ENCODE peak calls at places on chromosomes 6 and 20, in six cellular contexts. Z is Peyer's patch, U is IMR-90, K is prostate gland, X is right atrium auricular region, O is left ventricle myocardium inferior. C is an unnamed sample.

GRCh38 chr20:20085812-20086211 is 33.5 kb downstream of the CFAP61 start:
- DNase-seq in Z (no peak), X (no peak), K (peak; percentile 74), O (no peak), U (no peak), C (no peak)

GRCh38 chr6:29011276-29011734 is 6.2 kb upstream of the ZNF311 start:
- DNase-seq in X (peak; percentile 66), K (peak; percentile 12), U (peak; percentile 51), Z (no peak), O (no peak), C (peak; percentile 68)

GRCh38 chr6:8080338-8081151 is 16.4 kb upstream of the BLOC1S5 start:
- DNase-seq in Z (no peak), K (no peak), O (no peak), U (peak; percentile 82), X (no peak), C (no peak)

GRCh38 chr6:3872370-3872854 is 23.2 kb downstream of the FAM50B start:
- DNase-seq in O (no peak), X (no peak), U (no peak), K (no peak), Z (no peak), C (no peak)

GRCh38 chr6:169933839-169934698 is 182.6 kb downstream of the ERMARD start:
- DNase-seq in O (peak; percentile 60), U (no peak), Z (no peak), X (peak; percentile 71), K (peak; percentile 53), C (peak; percentile 91)

GRCh38 chr6:36177166-36177565 is 19.4 kb upstream of the BRPF3 start:
- DNase-seq in O (no peak), U (no peak), K (no peak), Z (no peak), X (no peak), C (no peak)

GRCh38 chr6:136086686-136087085 is 163.4 kb downstream of the MTFR2 start:
- DNase-seq in O (no peak), U (no peak), K (no peak), X (no peak), Z (no peak), C (peak; percentile 23)

GRCh38 chr20:32300647-32301046 is 23.2 kb downstream of the KIF3B start:
- DNase-seq in K (no peak), Z (no peak), X (no peak), U (no peak), O (no peak), C (no peak)

GRCh38 chr6:91098006-91098405 is 511.1 kb upstream of the MAP3K7 start:
- DNase-seq in Z (no peak), X (no peak), U (no peak), K (no peak), O (no peak), C (no peak)

GRCh38 chr6:147621280-147621679 is 112.8 kb downstream of the SAMD5 start:
- DNase-seq in Z (no peak), X (no peak), O (no peak), K (no peak), U (peak; percentile 87), C (no peak)

GRCh38 chr6:52233975-52234823 is 10.1 kb downstream of the IL17F start:
- DNase-seq in X (no peak), U (peak; percentile 63), O (no peak), Z (no peak), K (peak; percentile 6), C (no peak)

GRCh38 chr6:150719099-150719767 is 119.5 kb downstream of the PLEKHG1 start:
- DNase-seq in X (no peak), K (no peak), Z (no peak), O (no peak), U (peak; percentile 9), C (no peak)

GRCh38 chr6:16909599-16910360 is 148.5 kb upstream of the ATXN1 start:
- DNase-seq in U (peak; percentile 91), O (no peak), K (no peak), X (no peak), Z (no peak), C (no peak)

GRCh38 chr6:56226946-56227879 is 20.2 kb downstream of the COL21A1 start:
- DNase-seq in K (no peak), Z (no peak), X (no peak), U (peak; percentile 46), O (no peak), C (no peak)

GRCh38 chr20:5933802-5934436 is 16.4 kb downstream of the TRMT6 start:
- DNase-seq in U (no peak), Z (no peak), K (no peak), O (no peak), X (no peak), C (no peak)

GRCh38 chr6:131854803-131855202 is 47.0 kb downstream of the ENPP1 start:
- DNase-seq in O (no peak), K (no peak), U (peak; percentile 13), X (no peak), Z (no peak), C (no peak)

GRCh38 chr6:63440594-63440993 is 120.8 kb upstream of the LGSN start:
- DNase-seq in Z (no peak), U (no peak), K (no peak), O (no peak), X (no peak), C (no peak)

GRCh38 chr6:106546322-106547052 is 82.8 kb downstream of the RTN4IP1 start:
- DNase-seq in X (no peak), O (no peak), U (peak; percentile 84), Z (no peak), K (no peak), C (no peak)

GRCh38 chr20:56382696-56383095 is 9.3 kb downstream of the AURKA start:
- DNase-seq in O (no peak), X (no peak), U (no peak), K (no peak), Z (no peak), C (no peak)

GRCh38 chr20:38121741-38122140 is 43.3 kb downstream of the TGM2 start:
- DNase-seq in X (peak; percentile 30), K (no peak), Z (peak; percentile 1), O (no peak), U (no peak), C (no peak)

GRCh38 chr6:146890644-146891434 is 292.1 kb downstream of the ADGB start:
- DNase-seq in Z (no peak), K (no peak), O (no peak), U (no peak), X (no peak), C (no peak)

GRCh38 chr6:153599901-153600300 is 439.1 kb upstream of the OPRM1 start:
- DNase-seq in U (no peak), Z (no peak), O (no peak), K (no peak), X (no peak), C (no peak)

GRCh38 chr6:145865595-145865994 is 51.0 kb upstream of the FBXO30 start:
- DNase-seq in O (no peak), K (no peak), U (no peak), Z (peak; percentile 16), X (no peak), C (no peak)

GRCh38 chr6:112370946-112371345 is 23.8 kb downstream of the RFPL4B start:
- DNase-seq in K (no peak), U (no peak), Z (no peak), O (no peak), X (no peak), C (no peak)

GRCh38 chr6:107598091-107598490 is 108.2 kb downstream of the SOBP start:
- DNase-seq in O (no peak), Z (no peak), K (no peak), U (no peak), X (no peak), C (no peak)

DNA sequence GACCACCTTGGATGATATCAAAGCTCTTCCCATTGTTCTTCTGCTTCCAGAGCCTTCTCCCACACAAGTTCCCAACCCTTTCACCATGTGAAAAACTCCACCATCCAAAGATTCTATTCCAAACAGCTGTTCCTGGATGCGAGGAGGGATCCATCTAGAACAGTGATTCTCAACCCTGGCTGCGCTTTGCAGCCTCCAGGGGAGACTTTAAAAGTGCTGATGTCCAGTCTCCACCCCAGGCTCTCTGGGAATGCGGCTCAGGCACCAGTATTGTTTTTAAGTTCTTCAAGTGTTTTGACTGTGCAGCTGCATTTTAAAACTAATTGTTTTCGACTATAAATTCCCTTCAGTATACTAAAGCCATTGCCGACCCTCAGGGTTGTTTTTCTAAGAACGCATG is 532.3 kb upstream of the JARID2 start:
- DNase-seq in K (no peak), X (no peak), Z (no peak), O (no peak), U (no peak), C (no peak)
- H3K4me3 ChIP-seq in K (no peak overlapping the region), X (no peak overlapping the region), Z (no peak overlapping the region), O (no peak overlapping the region), U (no peak overlapping the region), C (no peak overlapping the region)

GRCh38 chr20:22824077-22824476 is 211.0 kb upstream of the SSTR4 start:
- DNase-seq in Z (no peak), O (no peak), K (no peak), U (no peak), X (no peak), C (no peak)

GRCh38 chr20:22825076-22825475 is 210.0 kb upstream of the SSTR4 start:
- DNase-seq in U (peak; percentile 41), Z (no peak), K (no peak), X (no peak), O (no peak), C (no peak)

GRCh38 chr20:22826306-22827230 is 208.5 kb upstream of the SSTR4 start:
- DNase-seq in K (no peak), O (no peak), U (no peak), X (no peak), Z (no peak), C (no peak)

GRCh38 chr20:22827916-22828315 is 207.2 kb upstream of the SSTR4 start:
- DNase-seq in U (no peak), O (no peak), K (no peak), X (no peak), Z (no peak), C (no peak)

GRCh38 chr20:22825546-22825945 is 209.6 kb upstream of the SSTR4 start:
- DNase-seq in O (no peak), Z (no peak), X (no peak), K (no peak), U (no peak), C (no peak)
- H3K27ac ChIP-seq in O (no peak overlapping the region), Z (no peak overlapping the region), X (no peak overlapping the region), K (no peak overlapping the region), U (no peak overlapping the region), C (no peak overlapping the region)

DNA sequence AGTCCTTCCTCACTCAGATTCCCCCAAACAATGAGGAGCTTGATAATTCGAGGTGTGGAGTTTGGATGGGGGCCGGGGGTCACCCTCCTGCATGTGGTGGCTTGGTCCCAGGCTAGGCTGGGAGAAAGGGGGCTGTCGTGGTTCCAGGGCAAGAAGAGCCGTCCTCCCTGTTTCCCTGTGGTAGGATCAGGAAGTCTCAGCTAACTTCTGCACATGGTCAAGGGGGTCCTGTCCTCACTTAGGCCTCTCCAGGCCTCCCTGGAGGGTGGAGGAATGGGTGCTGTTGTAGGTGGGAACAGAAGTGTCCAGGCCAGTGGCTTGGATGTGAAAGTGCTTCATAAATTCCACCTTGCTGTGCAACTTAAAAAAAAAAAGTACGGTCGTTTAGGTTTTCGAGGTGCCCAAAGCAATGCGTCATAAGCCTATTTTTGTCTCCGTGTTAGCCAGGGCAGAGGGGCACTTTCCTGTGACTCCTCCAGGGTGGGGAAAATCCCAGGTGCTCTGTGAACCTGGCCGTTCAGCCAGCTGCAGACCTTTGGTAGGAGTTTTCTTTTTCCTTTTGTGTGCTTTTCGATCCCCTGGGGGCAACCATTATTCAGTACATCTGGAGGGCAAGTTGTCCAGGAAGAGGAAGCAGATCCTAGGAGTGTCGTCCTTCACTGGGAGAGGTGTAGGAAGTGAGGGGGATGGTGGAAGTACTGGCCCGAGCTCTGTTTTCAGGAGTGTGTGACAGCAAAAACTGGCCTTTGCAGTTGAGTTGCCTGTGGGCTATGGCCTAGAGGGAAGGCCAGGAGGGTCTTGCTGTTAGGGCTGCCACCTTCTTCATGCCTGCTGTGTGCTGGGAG is 9.6 kb downstream of the IGF2R start:
- DNase-seq in Z (no peak), O (no peak), X (no peak), U (no peak), K (no peak), C (no peak)
- H3K4me3 ChIP-seq in Z (no peak overlapping the region), O (peak overlapping the region; percentile 8), X (no peak overlapping the region), U (no peak overlapping the region), K (no peak overlapping the region), C (no peak overlapping the region)

GRCh38 chr6:116672306-116672705 is 3.7 kb upstream of the ZUP1 start:
- DNase-seq in Z (no peak), O (no peak), K (no peak), X (no peak), U (peak; percentile 3), C (no peak)
- H3K27ac ChIP-seq in Z (no peak overlapping the region), O (no peak overlapping the region), K (no peak overlapping the region), X (no peak overlapping the region), U (no peak overlapping the region), C (no peak overlapping the region)

C was measured in right cardiac atrium.